ENCODE peak calls at places on chromosomes 5 and 9, in six cellular contexts. V is AG04449, I is neural progenitor cell, X is PC-3, R is A673, T is upper lobe of right lung. G is an unnamed sample.

GRCh38 chr9:23394189-23394588 is 431.9 kb downstream of the ELAVL2 start:
- DNase-seq in V (no peak), I (no peak), X (no peak), R (no peak), T (no peak), G (no peak)

GRCh38 chr5:180084638-180085561 is 13.3 kb upstream of the RNF130 start:
- DNase-seq in V (no peak), I (peak; percentile 36), X (peak; percentile 33), R (no peak), T (no peak), G (no peak)

GRCh38 chr5:141488591-141489478 is at the start of gene PCDHGC5:
- DNase-seq in V (no peak), I (no peak), X (peak; percentile 71), R (no peak), T (no peak), G (peak; percentile 64)

GRCh38 chr9:127523312-127523851 is 72.1 kb downstream of the LRSAM1 start:
- DNase-seq in V (no peak), I (no peak), X (peak; percentile 49), R (peak; percentile 52), T (peak; percentile 66), G (no peak)

GRCh38 chr9:22813520-22813919 is 366.9 kb downstream of the DMRTA1 start:
- DNase-seq in V (no peak), I (peak; percentile 53), X (no peak), R (peak; percentile 0), T (no peak), G (no peak)

GRCh38 chr5:60404171-60404570 is 295.8 kb downstream of the DEPDC1B start:
- DNase-seq in V (no peak), I (peak; percentile 52), X (no peak), R (no peak), T (no peak), G (no peak)

GRCh38 chr5:134594797-134595457 is 37.7 kb downstream of the SAR1B start:
- DNase-seq in V (no peak), I (no peak), X (no peak), R (peak; percentile 19), T (no peak), G (no peak)

GRCh38 chr9:109745335-109746283 is 34.4 kb upstream of the PALM2AKAP2 start:
- DNase-seq in V (no peak), I (peak; percentile 56), X (peak; percentile 40), R (peak; percentile 44), T (peak; percentile 71), G (no peak)

GRCh38 chr9:94656976-94657375 is 17.7 kb upstream of the FBP1 start:
- DNase-seq in V (no peak), I (peak; percentile 85), X (no peak), R (no peak), T (no peak), G (no peak)

GRCh38 chr5:117143381-117143780 is 568.8 kb upstream of the SEMA6A start:
- DNase-seq in V (no peak), I (no peak), X (no peak), R (no peak), T (no peak), G (no peak)

GRCh38 chr5:16179511-16179935 is at the start of gene MARCHF11:
- DNase-seq in V (no peak), I (peak; percentile 75), X (no peak), R (peak; percentile 2), T (no peak), G (no peak)

GRCh38 chr9:96040591-96041461 is 165.3 kb downstream of the ERCC6L2 start:
- DNase-seq in V (no peak), I (no peak), X (peak; percentile 68), R (no peak), T (no peak), G (no peak)

GRCh38 chr9:23702311-23702922 is 123.6 kb downstream of the ELAVL2 start:
- DNase-seq in V (no peak), I (no peak), X (peak; percentile 71), R (no peak), T (no peak), G (no peak)

GRCh38 chr9:83355024-83355444 is 183.2 kb downstream of the FRMD3 start:
- DNase-seq in V (no peak), I (peak; percentile 24), X (no peak), R (no peak), T (no peak), G (peak; percentile 1)

GRCh38 chr9:132943677-132944293 is 631 bp downstream of the TSC1 start:
- DNase-seq in V (no peak), I (no peak), X (no peak), R (peak; percentile 14), T (no peak), G (no peak)

GRCh38 chr5:40227927-40228326 is 451.8 kb upstream of the PTGER4 start:
- DNase-seq in V (no peak), I (peak; percentile 5), X (no peak), R (no peak), T (no peak), G (no peak)

GRCh38 chr9:124812401-124813016 is 35.6 kb downstream of the OLFML2A start:
- DNase-seq in V (peak; percentile 92), I (peak; percentile 16), X (peak; percentile 84), R (peak; percentile 73), T (no peak), G (peak; percentile 87)

GRCh38 chr9:70195456-70195855 is 63.3 kb upstream of the SMC5 start:
- DNase-seq in V (no peak), I (no peak), X (no peak), R (no peak), T (no peak), G (no peak)

GRCh38 chr5:109053995-109054417 is 306.3 kb downstream of the FER start:
- DNase-seq in V (peak; percentile 83), I (no peak), X (no peak), R (no peak), T (no peak), G (no peak)

GRCh38 chr5:4188704-4189103 is 593.1 kb downstream of the IRX1 start:
- DNase-seq in V (no peak), I (no peak), X (no peak), R (no peak), T (no peak), G (no peak)

GRCh38 chr5:150079655-150080461 is 6.5 kb downstream of the CSF1R start:
- DNase-seq in V (no peak), I (no peak), X (no peak), R (no peak), T (peak; percentile 62), G (no peak)

GRCh38 chr9:129282308-129283211 is 104.5 kb upstream of the IER5L start:
- DNase-seq in V (no peak), I (no peak), X (no peak), R (no peak), T (peak; percentile 72), G (no peak)

GRCh38 chr9:129270903-129271431 is 92.9 kb upstream of the IER5L start:
- DNase-seq in V (peak; percentile 66), I (no peak), X (no peak), R (no peak), T (peak; percentile 31), G (peak; percentile 92)

GRCh38 chr9:118686940-118687339 is 682.3 kb downstream of the BRINP1 start:
- DNase-seq in V (no peak), I (no peak), X (no peak), R (no peak), T (no peak), G (no peak)

GRCh38 chr9:34782372-34782771 is 72.4 kb upstream of the CCL21 start:
- DNase-seq in V (no peak), I (no peak), X (no peak), R (no peak), T (no peak), G (no peak)

DNA sequence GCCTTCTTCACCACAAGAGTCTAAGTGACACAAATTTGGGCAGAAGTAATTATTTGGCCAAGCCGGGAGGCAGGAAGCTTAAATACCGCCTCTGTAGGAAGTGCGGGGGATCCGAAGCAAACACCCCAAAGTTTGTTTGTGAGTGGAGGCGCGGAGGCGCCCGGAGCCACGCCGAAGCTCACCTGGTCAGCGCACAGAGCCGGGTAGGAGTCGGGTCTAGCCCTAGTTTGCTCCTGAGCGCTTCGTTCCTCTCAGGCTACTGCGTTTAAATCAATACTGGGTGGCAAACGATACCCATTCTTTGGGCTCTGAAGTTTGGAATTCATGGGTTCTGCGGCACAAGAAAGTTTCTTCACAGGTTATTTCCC is 858 bp downstream of the MCC start:
- DNase-seq in V (no peak), I (peak; percentile 42), X (peak; percentile 38), R (peak; percentile 22), T (no peak), G (no peak)
- TF ChIP-seq CTCF in V (no peak), I (peak; percentile 12), X (no peak), R (no peak), T (no peak), G (no peak)

GRCh38 chr5:73174100-73174815 is 1.3 kb downstream of the TMEM174 start:
- DNase-seq in V (no peak), I (no peak), X (no peak), R (peak; percentile 29), T (no peak), G (no peak)
- H3K4me3 ChIP-seq in V (no peak overlapping the region), I (no peak overlapping the region), X (no peak overlapping the region), R (no peak overlapping the region), T (no peak overlapping the region), G (no peak overlapping the region)

GRCh38 chr9:88781500-88782391 is 209.5 kb upstream of the S1PR3 start:
- DNase-seq in V (no peak), I (peak; percentile 67), X (no peak), R (peak; percentile 93), T (no peak), G (no peak)
- TF ChIP-seq CTCF in V (peak; percentile 39), I (no peak), X (peak; percentile 18), R (peak; percentile 75), T (peak; percentile 32), G (no peak)

GRCh38 chr5:139228201-139228796 is 30.1 kb upstream of the SIL1 start:
- DNase-seq in V (no peak), I (no peak), X (no peak), R (no peak), T (no peak), G (no peak)

GRCh38 chr5:139236479-139236878 is 38.3 kb upstream of the SIL1 start:
- DNase-seq in V (no peak), I (no peak), X (no peak), R (no peak), T (no peak), G (no peak)

GRCh38 chr5:139232161-139232724 is 34.1 kb upstream of the SIL1 start:
- DNase-seq in V (no peak), I (no peak), X (no peak), R (no peak), T (no peak), G (no peak)
- H3K4me3 ChIP-seq in V (no peak overlapping the region), I (no peak overlapping the region), X (no peak overlapping the region), R (no peak overlapping the region), T (no peak overlapping the region), G (no peak overlapping the region)

DNA sequence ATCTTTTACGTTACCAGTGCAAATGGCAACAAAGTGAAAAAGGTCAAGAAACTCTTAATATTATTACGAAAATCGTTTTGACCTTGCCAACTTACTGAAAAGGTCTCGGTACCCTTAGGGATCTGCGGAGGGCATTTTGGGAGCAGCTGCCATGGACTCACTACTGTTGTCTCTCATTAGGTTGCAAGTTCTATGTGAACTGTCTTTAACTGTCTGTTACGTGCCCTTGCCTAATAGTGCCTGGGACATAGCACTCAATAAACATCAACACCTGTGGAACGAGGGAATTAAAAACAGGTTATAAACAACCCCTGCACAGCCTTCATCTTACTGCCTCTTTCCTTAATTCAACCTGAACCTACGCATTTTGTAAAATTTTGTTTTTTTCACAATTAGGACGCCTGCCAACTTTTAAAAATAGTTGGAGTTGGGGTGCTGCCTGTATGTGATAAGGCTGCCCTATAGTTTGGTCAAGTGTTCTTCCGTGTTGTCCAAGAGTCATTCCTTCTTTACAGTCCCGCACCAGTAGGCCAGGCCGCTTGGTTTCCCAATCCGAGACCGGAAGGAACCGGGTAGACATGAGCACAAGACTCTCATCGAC is 527 bp upstream of the SREK1 start:
- DNase-seq in V (no peak), I (no peak), X (no peak), R (peak; percentile 6), T (no peak), G (no peak)
- TF ChIP-seq CTCF in V (no peak), I (no peak), X (no peak), R (no peak), T (no peak), G (no peak)

G was measured in AG09309.